ENCODE peak calls at places on chromosome 13, in ten cellular contexts. O, R, Y, A, U, J, N, B, H and V are unnamed samples.

GRCh38 chr13:77095288-77095687 is 68.3 kb upstream of the FBXL3 start:
- DNase-seq in O (no peak), R (no peak), Y (no peak), A (no peak), U (no peak), J (no peak), N (no peak), B (no peak), H (no peak), V (no peak)

GRCh38 chr13:108360139-108360538 is 90.6 kb downstream of the TNFSF13B start:
- DNase-seq in O (no peak), R (no peak), Y (no peak), A (no peak), U (no peak), J (no peak), N (no peak), B (no peak), H (no peak), V (peak; percentile 25)

GRCh38 chr13:73422973-73423372 is 364.2 kb downstream of the KLF5 start:
- DNase-seq in O (no peak), R (no peak), Y (no peak), A (no peak), U (no peak), J (no peak), N (no peak), B (no peak), H (no peak), V (no peak)

GRCh38 chr13:94435604-94436226 is 43.8 kb downstream of the DCT start:
- DNase-seq in O (peak; percentile 51), R (no peak), Y (no peak), A (no peak), U (no peak), J (peak; percentile 3), N (no peak), B (no peak), H (peak; percentile 61), V (peak; percentile 68)

GRCh38 chr13:23956106-23956505 is 58.8 kb upstream of the C1QTNF9B start:
- DNase-seq in O (peak; percentile 34), R (no peak), Y (no peak), A (no peak), U (no peak), J (no peak), N (no peak), B (no peak), H (peak; percentile 47), V (no peak)

GRCh38 chr13:30877335-30877734 is 28.7 kb upstream of the MEDAG start:
- DNase-seq in O (peak; percentile 88), R (no peak), Y (no peak), A (no peak), U (no peak), J (peak; percentile 29), N (no peak), B (no peak), H (peak; percentile 42), V (no peak)

GRCh38 chr13:28718186-28718537 is 608 bp downstream of the SLC46A3 start:
- DNase-seq in O (peak; percentile 36), R (no peak), Y (peak; percentile 36), A (no peak), U (no peak), J (no peak), N (no peak), B (no peak), H (no peak), V (no peak)

GRCh38 chr13:112783946-112784500 is 94.2 kb downstream of the ATP11A start:
- DNase-seq in O (no peak), R (no peak), Y (no peak), A (no peak), U (no peak), J (no peak), N (no peak), B (no peak), H (no peak), V (peak; percentile 65)

GRCh38 chr13:27242642-27243185 is 8.6 kb upstream of the RPL21 start:
- DNase-seq in O (no peak), R (no peak), Y (no peak), A (no peak), U (no peak), J (no peak), N (no peak), B (no peak), H (no peak), V (no peak)

GRCh38 chr13:44903596-44903995 is 85.7 kb downstream of the NUFIP1 start:
- DNase-seq in O (peak; percentile 95), R (peak; percentile 56), Y (peak; percentile 75), A (peak; percentile 89), U (no peak), J (no peak), N (no peak), B (no peak), H (peak; percentile 86), V (peak; percentile 54)

GRCh38 chr13:101730420-101731000 is 278.0 kb downstream of the ITGBL1 start:
- DNase-seq in O (no peak), R (no peak), Y (no peak), A (no peak), U (no peak), J (no peak), N (no peak), B (no peak), H (no peak), V (no peak)

GRCh38 chr13:94239135-94239534 is 240.3 kb downstream of the DCT start:
- DNase-seq in O (peak; percentile 56), R (no peak), Y (no peak), A (no peak), U (no peak), J (peak; percentile 9), N (no peak), B (no peak), H (peak; percentile 66), V (no peak)

GRCh38 chr13:71879129-71879535 is 12.1 kb upstream of the DACH1 start:
- DNase-seq in O (peak; percentile 15), R (no peak), Y (no peak), A (no peak), U (no peak), J (no peak), N (no peak), B (no peak), H (peak; percentile 14), V (peak; percentile 71)

GRCh38 chr13:45055198-45055901 is 65.0 kb upstream of the GTF2F2 start:
- DNase-seq in O (peak; percentile 91), R (no peak), Y (peak; percentile 27), A (no peak), U (no peak), J (peak; percentile 45), N (no peak), B (no peak), H (peak; percentile 79), V (no peak)

GRCh38 chr13:42753697-42754096 is 27.7 kb upstream of the FAM216B start:
- DNase-seq in O (no peak), R (no peak), Y (no peak), A (no peak), U (no peak), J (peak; percentile 92), N (no peak), B (no peak), H (no peak), V (no peak)

GRCh38 chr13:104831823-104832222 is 1703.6 kb downstream of the EFNB2 start:
- DNase-seq in O (no peak), R (no peak), Y (no peak), A (no peak), U (no peak), J (no peak), N (no peak), B (no peak), H (no peak), V (peak; percentile 25)

GRCh38 chr13:20024706-20025105 is 66.2 kb downstream of the ZMYM2 start:
- DNase-seq in O (no peak), R (no peak), Y (no peak), A (no peak), U (no peak), J (no peak), N (no peak), B (no peak), H (no peak), V (no peak)

GRCh38 chr13:92716749-92717148 is 509.9 kb upstream of the GPC6 start:
- DNase-seq in O (no peak), R (no peak), Y (no peak), A (no peak), U (no peak), J (peak; percentile 37), N (no peak), B (no peak), H (peak; percentile 32), V (peak; percentile 11)

GRCh38 chr13:31038834-31039552 is 106.5 kb downstream of the TEX26 start:
- DNase-seq in O (peak; percentile 47), R (no peak), Y (no peak), A (no peak), U (no peak), J (no peak), N (no peak), B (no peak), H (no peak), V (no peak)

GRCh38 chr13:31207630-31208549 is 8.1 kb downstream of the B3GLCT start:
- DNase-seq in O (peak; percentile 71), R (peak; percentile 9), Y (no peak), A (peak; percentile 45), U (no peak), J (no peak), N (no peak), B (no peak), H (peak; percentile 47), V (no peak)

GRCh38 chr13:44484562-44485164 is 91.5 kb downstream of the TSC22D1 start:
- DNase-seq in O (no peak), R (no peak), Y (no peak), A (no peak), U (no peak), J (no peak), N (no peak), B (no peak), H (no peak), V (no peak)

GRCh38 chr13:80329250-80329649 is 11.7 kb downstream of the SPRY2 start:
- DNase-seq in O (no peak), R (no peak), Y (no peak), A (no peak), U (no peak), J (no peak), N (no peak), B (no peak), H (no peak), V (no peak)

GRCh38 chr13:20342326-20342725 is 110.2 kb upstream of the GJB6 start:
- DNase-seq in O (no peak), R (no peak), Y (no peak), A (no peak), U (no peak), J (no peak), N (no peak), B (no peak), H (no peak), V (no peak)

GRCh38 chr13:24842533-24843278 is 78.7 kb downstream of the RNF17 start:
- DNase-seq in O (peak; percentile 5), R (no peak), Y (no peak), A (no peak), U (no peak), J (no peak), N (no peak), B (no peak), H (peak; percentile 12), V (no peak)

GRCh38 chr13:77859450-77859849 is 59.2 kb downstream of the EDNRB start:
- DNase-seq in O (no peak), R (no peak), Y (no peak), A (peak; percentile 20), U (no peak), J (no peak), N (no peak), B (no peak), H (peak; percentile 24), V (no peak)

GRCh38 chr13:105806335-105806920 is 729.0 kb downstream of the EFNB2 start:
- DNase-seq in O (no peak), R (no peak), Y (no peak), A (no peak), U (no peak), J (no peak), N (no peak), B (no peak), H (no peak), V (no peak)

GRCh38 chr13:27979765-27980279 is 8.7 kb downstream of the URAD start:
- DNase-seq in O (no peak), R (no peak), Y (no peak), A (no peak), U (no peak), J (no peak), N (no peak), B (no peak), H (no peak), V (no peak)

GRCh38 chr13:40667622-40667978 is 1.2 kb upstream of the FOXO1 start:
- DNase-seq in O (no peak), R (no peak), Y (peak; percentile 54), A (no peak), U (no peak), J (no peak), N (no peak), B (no peak), H (no peak), V (peak; percentile 42)